ENCODE peak calls at places on chromosomes 4 and X, in four cellular contexts. D is HCT116, S is HepG2, B is H1. E is an unnamed sample. For H3K4me1, the result is how much of the 10 kb centered on the place peaks cover.

GRCh38 chr4:126727461-126727860 is 905.3 kb upstream of the INTU start:
- DNase-seq in D (no peak), S (no peak), B (no peak), E (no peak)

GRCh38 chr4:105474110-105474518 is 252 bp upstream of the PPA2 start:
- DNase-seq in D (no peak), S (no peak), B (no peak), E (no peak)

GRCh38 chr4:164779811-164780216 is 25.9 kb downstream of the SMIM31 start:
- DNase-seq in D (peak), S (peak), B (peak), E (peak)

GRCh38 chrX:23667239-23668177 is at the start of gene PRDX4:
- DNase-seq in D (peak), S (peak), B (peak), E (peak)

GRCh38 chr4:38114435-38114834 is 154.2 kb downstream of the PTTG2 start:
- DNase-seq in D (no peak), S (no peak), B (peak), E (no peak)

GRCh38 chrX:95382799-95383198 is 1301.8 kb upstream of the DIAPH2 start:
- DNase-seq in D (no peak), S (no peak), B (no peak), E (no peak)

GRCh38 chr4:123430031-123430430 is 33.4 kb downstream of the SPRY1 start:
- DNase-seq in D (no peak), S (no peak), B (no peak), E (no peak)

GRCh38 chrX:101230636-101231035 is 11.1 kb downstream of the DRP2 start:
- DNase-seq in D (no peak), S (no peak), B (no peak), E (no peak)

GRCh38 chrX:44080083-44080482 is 106.9 kb upstream of the NDP start:
- DNase-seq in D (no peak), S (no peak), B (no peak), E (no peak)

GRCh38 chr4:145178740-145179139 is 1.6 kb downstream of the OTUD4 start:
- DNase-seq in D (no peak), S (no peak), B (no peak), E (no peak)

GRCh38 chrX:109312757-109313156 is 169.1 kb downstream of the GUCY2F start:
- DNase-seq in D (no peak), S (no peak), B (no peak), E (no peak)

GRCh38 chr4:23746672-23747071 is 143.2 kb downstream of the PPARGC1A start:
- DNase-seq in D (no peak), S (no peak), B (no peak), E (no peak)

GRCh38 chrX:153318811-153319210 is 2.8 kb downstream of the PNMA6F start:
- DNase-seq in D (no peak), S (no peak), B (no peak), E (no peak)

GRCh38 chr4:155582971-155583437 is 83.6 kb upstream of the GUCY1A1 start:
- DNase-seq in D (no peak), S (no peak), B (no peak), E (no peak)

GRCh38 chr4:6367313-6367945 is 97.8 kb downstream of the WFS1 start:
- DNase-seq in D (no peak), S (no peak), B (no peak), E (peak)

GRCh38 chrX:13652256-13653021 is 502 bp upstream of the TCEANC start:
- DNase-seq in D (peak), S (no peak), B (no peak), E (no peak)

GRCh38 chrX:115966920-115967319 is 203.6 kb upstream of the AGTR2 start:
- DNase-seq in D (no peak), S (no peak), B (no peak), E (no peak)

GRCh38 chr4:183860726-183861125 is 44.4 kb upstream of the STOX2 start:
- DNase-seq in D (no peak), S (no peak), B (no peak), E (no peak)

GRCh38 chr4:61514991-61515390 is 314.9 kb downstream of the ADGRL3 start:
- DNase-seq in D (no peak), S (no peak), B (no peak), E (no peak)

GRCh38 chrX:32185160-32185559 is 1026.2 kb downstream of the DMD start:
- DNase-seq in D (no peak), S (no peak), B (no peak), E (no peak)

GRCh38 chrX:10564484-10564883 is 55.9 kb downstream of the MID1 start:
- DNase-seq in D (no peak), S (no peak), B (no peak), E (no peak)

GRCh38 chrX:134569306-134569705 is 89.0 kb downstream of the PLAC1 start:
- DNase-seq in D (no peak), S (no peak), B (no peak), E (no peak)

GRCh38 chr4:82201805-82202636 is 171.8 kb downstream of the HNRNPD start:
- DNase-seq in D (peak), S (peak), B (no peak), E (peak)

GRCh38 chr4:21413807-21414370 is 534.7 kb downstream of the KCNIP4 start:
- DNase-seq in D (no peak), S (no peak), B (no peak), E (no peak)

GRCh38 chr4:26441110-26441509 is 49.2 kb downstream of the CCKAR start:
- DNase-seq in D (no peak), S (peak), B (no peak), E (no peak)

GRCh38 chr4:184805462-184806245 is 20.1 kb downstream of the ACSL1 start:
- DNase-seq in D (no peak), S (no peak), B (no peak), E (no peak)

GRCh38 chrX:110143454-110144210 is 140.7 kb downstream of the TMEM164 start:
- DNase-seq in D (no peak), S (no peak), B (no peak), E (no peak)

GRCh38 chr4:100819505-100819904 is 301.7 kb upstream of the EMCN start:
- DNase-seq in D (no peak), S (no peak), B (no peak), E (no peak)

GRCh38 chr4:109434007-109434792 is 585 bp downstream of the SEC24B start:
- DNase-seq in D (no peak), S (peak), B (no peak), E (no peak)

GRCh38 chr4:109702950-109703663 is at the start of gene CASP6:
- DNase-seq in D (peak), S (peak), B (peak), E (peak)

GRCh38 chr4:40856836-40857362 is 107.1 kb downstream of the NSUN7 start:
- DNase-seq in D (no peak), S (no peak), B (peak), E (peak)

GRCh38 chr4:36189511-36190226 is 54.6 kb downstream of the ARAP2 start:
- DNase-seq in D (no peak), S (no peak), B (no peak), E (no peak)

GRCh38 chrX:45769919-45770582 is 569.4 kb upstream of the DIPK2B start:
- DNase-seq in D (no peak), S (peak), B (no peak), E (no peak)

GRCh38 chr4:101102114-101102752 is 245.1 kb downstream of the PPP3CA start:
- DNase-seq in D (no peak), S (no peak), B (no peak), E (no peak)

GRCh38 chrX:15619053-15619772 is 18.5 kb upstream of the ACE2 start:
- DNase-seq in D (peak), S (no peak), B (no peak), E (no peak)
- H3K4me3 ChIP-seq in D (peak), S (no peak), B (no peak), E (no peak)

GRCh38 chr4:168868044-168868855 is 141.8 kb downstream of the CBR4 start:
- DNase-seq in D (no peak), S (no peak), B (no peak), E (no peak)

GRCh38 chr4:168864831-168865541 is 145.1 kb downstream of the CBR4 start:
- DNase-seq in D (no peak), S (no peak), B (no peak), E (peak)

GRCh38 chr4:168867128-168867527 is 142.9 kb downstream of the CBR4 start:
- DNase-seq in D (no peak), S (no peak), B (no peak), E (no peak)

GRCh38 chr4:168865854-168866253 is 144.2 kb downstream of the CBR4 start:
- DNase-seq in D (no peak), S (no peak), B (no peak), E (no peak)

GRCh38 chr4:168866635-168867034 is 143.4 kb downstream of the CBR4 start:
- DNase-seq in D (no peak), S (no peak), B (no peak), E (no peak)
- H3K4me1 ChIP-seq in D (under half), S (under half), B (under half), E (under half)

GRCh38 chrX:133461226-133461625 is 45.9 kb upstream of the GPC4 start:
- DNase-seq in D (no peak), S (no peak), B (no peak), E (no peak)
- TF ChIP-seq YY1 in D (no peak), S (no peak), B (no peak), E (no peak)

GRCh38 chr4:53510316-53510715 is 81.0 kb downstream of the LNX1 start:
- DNase-seq in D (no peak), S (no peak), B (no peak), E (no peak)

GRCh38 chr4:53508446-53508845 is 82.8 kb downstream of the LNX1 start:
- DNase-seq in D (no peak), S (peak), B (no peak), E (no peak)

GRCh38 chr4:53505947-53506346 is 85.3 kb downstream of the LNX1 start:
- DNase-seq in D (no peak), S (no peak), B (no peak), E (no peak)

GRCh38 chr4:53507058-53507457 is 84.2 kb downstream of the LNX1 start:
- DNase-seq in D (no peak), S (no peak), B (no peak), E (no peak)

DNA sequence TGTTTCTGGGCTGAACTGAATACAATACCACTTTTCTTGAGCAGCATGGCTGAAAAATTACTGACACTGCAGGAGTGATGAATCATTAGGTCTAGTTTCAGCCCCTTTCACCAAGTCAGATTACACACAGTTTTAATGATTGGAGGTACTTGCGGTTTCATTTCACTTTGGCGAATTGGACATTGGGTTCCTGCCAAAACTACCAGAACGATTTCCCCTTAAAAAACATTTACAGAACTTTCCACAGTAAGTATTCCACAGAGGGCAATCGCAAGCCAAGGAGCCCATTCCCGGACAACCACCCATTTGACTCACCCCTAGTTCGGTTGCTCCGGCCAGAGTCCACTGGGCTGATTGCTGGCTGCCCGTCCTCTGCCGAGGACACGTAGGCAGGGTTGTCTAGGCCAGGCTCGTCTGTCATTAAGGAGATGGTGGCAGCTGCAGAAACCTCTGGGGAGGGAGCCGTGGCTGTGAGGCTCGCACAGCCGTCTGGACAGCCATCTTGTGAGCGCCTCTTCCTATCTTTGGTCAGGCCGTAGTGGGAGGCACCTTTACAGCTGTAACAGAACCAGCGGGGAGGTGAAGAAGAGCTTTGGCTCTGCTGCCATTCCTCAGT is 83.5 kb downstream of the LNX1 start:
- DNase-seq in D (no peak), S (peak), B (no peak), E (no peak)
- H3K4me3 ChIP-seq in D (no peak), S (peak), B (no peak), E (no peak)

GRCh38 chr4:151197258-151197657 is 79.7 kb upstream of the PRSS48 start:
- DNase-seq in D (no peak), S (no peak), B (no peak), E (no peak)
- H3K4me1 ChIP-seq in D (under half), S (under half), B (under half), E (under half)

E was measured in NT2/D1.